ENCODE peak calls at places on chromosome 10, in eight cellular contexts. One of them, this sample, is unnamed.

GRCh38 chr10:117312430-117312829 is 62.8 kb downstream of the PDZD8 start:
- DNase-seq in posterior cingulate gyrus: no peak
- DNase-seq in bronchial epithelial cell: peak
- DNase-seq in adipocyte: no peak
- DNase-seq in caudate nucleus: no peak
- DNase-seq in NCI-H1105: no peak
- DNase-seq in cardiac muscle cell: no peak
- DNase-seq in GM04504: no peak
- DNase-seq in this sample: no peak

GRCh38 chr10:101047961-101048892 is 13.6 kb upstream of the KAZALD1 start:
- DNase-seq in caudate nucleus: no peak
- DNase-seq in NCI-H1105: peak
- DNase-seq in posterior cingulate gyrus: no peak
- DNase-seq in adipocyte: no peak
- DNase-seq in bronchial epithelial cell: no peak
- DNase-seq in cardiac muscle cell: no peak
- DNase-seq in GM04504: no peak
- DNase-seq in this sample: peak

GRCh38 chr10:110141747-110142625 is 65.4 kb upstream of the MXI1 start:
- DNase-seq in posterior cingulate gyrus: no peak
- DNase-seq in caudate nucleus: no peak
- DNase-seq in GM04504: no peak
- DNase-seq in NCI-H1105: no peak
- DNase-seq in bronchial epithelial cell: no peak
- DNase-seq in adipocyte: peak
- DNase-seq in cardiac muscle cell: peak
- DNase-seq in this sample: no peak

GRCh38 chr10:21975378-21975990 is 28.0 kb downstream of the DNAJC1 start:
- DNase-seq in GM04504: no peak
- DNase-seq in NCI-H1105: peak
- DNase-seq in caudate nucleus: no peak
- DNase-seq in posterior cingulate gyrus: no peak
- DNase-seq in adipocyte: peak
- DNase-seq in bronchial epithelial cell: no peak
- DNase-seq in cardiac muscle cell: no peak
- DNase-seq in this sample: peak

GRCh38 chr10:93753621-93754250 is 4.0 kb upstream of the LGI1 start:
- DNase-seq in cardiac muscle cell: no peak
- DNase-seq in bronchial epithelial cell: no peak
- DNase-seq in adipocyte: peak
- DNase-seq in caudate nucleus: no peak
- DNase-seq in posterior cingulate gyrus: no peak
- DNase-seq in GM04504: no peak
- DNase-seq in NCI-H1105: no peak
- DNase-seq in this sample: no peak

GRCh38 chr10:7354330-7355047 is 56.3 kb downstream of the SFMBT2 start:
- DNase-seq in NCI-H1105: no peak
- DNase-seq in caudate nucleus: no peak
- DNase-seq in bronchial epithelial cell: peak
- DNase-seq in adipocyte: no peak
- DNase-seq in GM04504: no peak
- DNase-seq in cardiac muscle cell: no peak
- DNase-seq in posterior cingulate gyrus: no peak
- DNase-seq in this sample: peak

GRCh38 chr10:36712695-36713094 is 412.7 kb upstream of the ANKRD30A start:
- DNase-seq in adipocyte: no peak
- DNase-seq in bronchial epithelial cell: no peak
- DNase-seq in cardiac muscle cell: no peak
- DNase-seq in posterior cingulate gyrus: no peak
- DNase-seq in NCI-H1105: no peak
- DNase-seq in GM04504: no peak
- DNase-seq in caudate nucleus: no peak
- DNase-seq in this sample: no peak

GRCh38 chr10:116170815-116171250 is 102.2 kb downstream of the GFRA1 start:
- DNase-seq in bronchial epithelial cell: no peak
- DNase-seq in GM04504: peak
- DNase-seq in cardiac muscle cell: no peak
- DNase-seq in posterior cingulate gyrus: no peak
- DNase-seq in NCI-H1105: no peak
- DNase-seq in adipocyte: peak
- DNase-seq in caudate nucleus: no peak
- DNase-seq in this sample: no peak

GRCh38 chr10:58178811-58179210 is 88.9 kb downstream of the IPMK start:
- DNase-seq in adipocyte: peak
- DNase-seq in cardiac muscle cell: no peak
- DNase-seq in caudate nucleus: no peak
- DNase-seq in GM04504: no peak
- DNase-seq in NCI-H1105: no peak
- DNase-seq in bronchial epithelial cell: peak
- DNase-seq in posterior cingulate gyrus: no peak
- DNase-seq in this sample: no peak

This sample was measured in NCI-H1417.